ENCODE peak calls at places on chromosomes 7 and 10, in four cellular contexts. L is H1, C is H9, Y is IMR-90. M is an unnamed sample.

GRCh38 chr7:93146465-93147127 is 1.6 kb downstream of the SAMD9L start:
- DNase-seq in L (no peak), C (no peak), Y (no peak), M (no peak)

GRCh38 chr7:47940482-47941001 is 7.7 kb downstream of the PKD1L1 start:
- DNase-seq in L (no peak), C (no peak), Y (peak; percentile 77), M (peak; percentile 84)

GRCh38 chr10:50417906-50418697 is 166.8 kb upstream of the ASAH2 start:
- DNase-seq in L (peak; percentile 29), C (peak; percentile 71), Y (peak; percentile 80), M (peak; percentile 73)

GRCh38 chr10:112680586-112680985 is 233.6 kb downstream of the VTI1A start:
- DNase-seq in L (no peak), C (no peak), Y (no peak), M (no peak)

GRCh38 chr7:150514748-150515222 is at the start of gene GIMAP7:
- DNase-seq in L (no peak), C (no peak), Y (no peak), M (no peak)

GRCh38 chr10:123640016-123640535 is 26.1 kb upstream of the GPR26 start:
- DNase-seq in L (no peak), C (peak; percentile 74), Y (no peak), M (no peak)

GRCh38 chr10:33150904-33151303 is 183.6 kb downstream of the NRP1 start:
- DNase-seq in L (no peak), C (no peak), Y (no peak), M (no peak)

GRCh38 chr10:83536426-83536825 is 602.9 kb upstream of the GHITM start:
- DNase-seq in L (no peak), C (no peak), Y (no peak), M (peak; percentile 80)

GRCh38 chr10:593901-594457 is 95.5 kb downstream of the DIP2C start:
- DNase-seq in L (no peak), C (no peak), Y (peak; percentile 91), M (no peak)

GRCh38 chr7:1512781-1513656 is 8.8 kb upstream of the INTS1 start:
- DNase-seq in L (no peak), C (no peak), Y (peak; percentile 41), M (peak; percentile 79)

GRCh38 chr10:125011171-125011925 is 69.4 kb downstream of the ZRANB1 start:
- DNase-seq in L (no peak), C (no peak), Y (no peak), M (no peak)

GRCh38 chr7:31882187-31882586 is 188.0 kb downstream of the PDE1C start:
- DNase-seq in L (peak; percentile 3), C (peak; percentile 37), Y (no peak), M (no peak)

GRCh38 chr7:23012797-23013714 is 874 bp downstream of the HYCC1 start:
- DNase-seq in L (no peak), C (peak; percentile 44), Y (no peak), M (peak; percentile 43)

GRCh38 chr10:132419631-132420468 is 22.9 kb downstream of the PWWP2B start:
- DNase-seq in L (no peak), C (peak; percentile 68), Y (no peak), M (no peak)

DNA sequence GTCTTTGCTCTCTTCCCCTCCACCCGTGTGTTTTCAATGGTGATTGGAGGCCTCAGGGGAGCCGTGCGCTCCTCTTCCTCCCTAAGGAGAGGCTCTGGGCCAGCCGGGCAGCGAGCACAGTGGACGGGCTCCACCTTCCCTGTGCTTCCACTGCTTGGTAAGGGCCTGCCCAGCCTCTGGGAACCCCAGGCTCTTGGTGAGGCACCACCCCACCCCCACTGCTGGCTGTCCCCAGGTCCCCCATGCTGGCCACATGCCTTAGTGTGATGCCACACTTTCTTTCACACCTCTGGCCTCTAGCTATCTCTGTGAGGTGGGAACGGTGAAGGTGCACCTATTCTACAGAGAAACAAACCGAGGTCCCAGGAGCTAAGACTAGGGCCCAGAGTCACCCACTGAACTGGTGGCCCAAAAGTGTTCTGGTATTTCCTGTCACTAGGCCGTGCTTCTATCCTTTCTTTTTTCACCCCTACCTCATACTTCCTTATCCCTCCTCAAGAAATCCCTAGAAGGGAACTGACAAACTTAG is 53.3 kb downstream of the UNC5B start:
- DNase-seq in L (no peak), C (no peak), Y (no peak), M (no peak)
- H3K9ac ChIP-seq in L (no peak overlapping the region), C (no peak overlapping the region), Y (peak overlapping the region; percentile 42), M (peak overlapping the region; percentile 83)

DNA sequence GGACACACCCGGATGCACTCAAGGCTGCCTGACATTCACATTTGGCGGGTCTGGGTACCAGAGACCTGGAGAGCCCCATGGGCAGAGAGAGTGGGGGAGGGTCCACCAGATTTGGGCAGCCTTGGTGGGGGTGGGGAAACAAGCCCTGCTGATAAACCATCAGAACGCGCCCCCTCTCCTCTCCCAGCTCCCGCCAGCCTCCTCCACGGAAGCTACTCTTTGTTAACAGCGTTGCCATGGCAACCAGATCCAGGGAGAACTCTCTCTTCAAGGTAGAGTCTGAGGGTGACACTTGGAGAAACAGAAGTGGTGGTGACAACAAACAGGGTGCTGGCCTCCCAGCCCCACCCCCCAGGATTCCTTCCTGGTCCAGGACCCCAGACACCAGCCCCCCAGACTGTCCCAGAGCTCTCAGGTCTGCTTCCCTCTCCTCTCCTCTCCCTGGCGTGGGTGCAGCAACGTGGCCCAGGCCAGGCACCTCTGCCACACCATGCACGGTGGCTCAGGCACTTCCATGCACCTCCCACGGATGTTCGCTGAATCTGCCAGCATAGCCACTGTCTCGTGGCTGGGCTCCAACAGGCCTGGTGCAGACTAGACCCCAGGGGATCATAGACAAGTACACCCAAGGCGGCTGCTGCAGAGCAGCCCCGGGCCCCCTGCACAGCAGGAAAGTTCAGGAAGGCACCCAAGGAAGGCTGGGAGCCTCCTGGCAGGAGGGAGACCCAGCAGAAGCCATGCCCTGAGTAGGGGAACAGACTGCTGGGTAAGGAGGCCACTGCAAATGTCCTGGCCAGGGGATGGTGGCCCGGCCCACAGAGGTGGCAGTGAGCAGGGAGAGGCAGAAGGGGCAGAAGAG is 4.6 kb downstream of the RASGEF1A start:
- DNase-seq in L (no peak), C (peak; percentile 35), Y (no peak), M (no peak)
- H2BK5ac ChIP-seq in L (no peak overlapping the region), C (no peak overlapping the region), Y (no peak overlapping the region), M (no peak overlapping the region)

GRCh38 chr10:10796061-10796773 is 221.5 kb upstream of the CELF2 start:
- DNase-seq in L (no peak), C (no peak), Y (peak; percentile 38), M (peak; percentile 44)

GRCh38 chr10:10798543-10799192 is 219.0 kb upstream of the CELF2 start:
- DNase-seq in L (no peak), C (peak; percentile 48), Y (no peak), M (no peak)

GRCh38 chr10:10796774-10797415 is 220.8 kb upstream of the CELF2 start:
- DNase-seq in L (no peak), C (no peak), Y (peak; percentile 44), M (peak; percentile 53)

GRCh38 chr10:10798021-10798420 is 219.7 kb upstream of the CELF2 start:
- DNase-seq in L (no peak), C (no peak), Y (no peak), M (no peak)

GRCh38 chr10:10797467-10797866 is 220.2 kb upstream of the CELF2 start:
- DNase-seq in L (no peak), C (no peak), Y (no peak), M (no peak)
- H2AFZ ChIP-seq in L (no peak overlapping the region), C (no peak overlapping the region), Y (no peak overlapping the region), M (no peak overlapping the region)

DNA sequence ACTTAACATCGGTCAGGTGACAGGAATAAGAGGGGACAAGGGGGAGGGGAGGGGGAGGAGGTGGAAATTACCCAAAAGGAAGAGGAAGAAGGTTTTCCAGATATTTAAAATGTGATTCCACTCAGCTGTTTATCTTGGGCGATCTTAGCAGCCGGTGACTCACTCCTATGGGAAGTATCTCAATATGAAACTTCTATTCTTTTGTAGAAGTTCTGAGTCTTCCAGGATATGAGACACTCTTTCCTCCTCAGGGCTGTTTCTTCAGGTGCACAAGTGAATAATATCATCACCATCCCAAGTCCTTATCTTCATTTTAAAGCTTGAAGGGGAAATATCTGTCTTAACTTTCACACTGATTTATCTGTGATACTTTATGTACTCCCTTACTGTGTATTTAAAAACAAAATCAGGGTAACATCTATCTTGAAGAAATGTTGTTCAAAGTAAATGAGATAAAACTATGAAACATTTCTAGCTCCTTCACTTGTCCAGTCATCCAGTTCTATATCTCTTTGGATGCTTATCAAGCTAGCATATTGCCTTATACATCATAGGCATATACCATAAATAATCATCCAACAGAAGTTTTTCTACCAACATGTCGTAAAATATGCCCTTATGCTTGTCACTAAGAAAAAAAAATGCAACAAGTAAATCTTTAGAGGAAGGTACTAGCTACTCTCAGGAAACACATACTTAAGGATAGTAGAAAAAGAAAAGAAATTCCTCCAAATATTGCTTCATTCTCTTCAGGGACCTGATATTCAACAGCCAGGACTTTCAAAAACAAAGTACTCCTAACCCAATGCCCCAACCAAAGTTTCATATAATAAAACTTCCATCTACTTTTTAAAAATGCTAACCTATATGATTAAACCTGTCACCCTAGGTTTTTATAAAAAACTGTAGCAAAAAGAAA is 13.7 kb downstream of the DOCK4 start:
- DNase-seq in L (no peak), C (no peak), Y (peak; percentile 88), M (peak; percentile 71)
- H3K9ac ChIP-seq in L (no peak overlapping the region), C (no peak overlapping the region), Y (no peak overlapping the region), M (no peak overlapping the region)

GRCh38 chr7:100627238-100627549 is 14.2 kb downstream of the TFR2 start:
- DNase-seq in L (no peak), C (no peak), Y (no peak), M (no peak)
- H2BK5ac ChIP-seq in L (no peak overlapping the region), C (no peak overlapping the region), Y (no peak overlapping the region), M (no peak overlapping the region)

GRCh38 chr10:58998924-58999713 is 177.3 kb upstream of the PHYHIPL start:
- DNase-seq in L (no peak), C (no peak), Y (no peak), M (no peak)
- H2AFZ ChIP-seq in L (no peak overlapping the region), C (no peak overlapping the region), Y (no peak overlapping the region), M (no peak overlapping the region)

DNA sequence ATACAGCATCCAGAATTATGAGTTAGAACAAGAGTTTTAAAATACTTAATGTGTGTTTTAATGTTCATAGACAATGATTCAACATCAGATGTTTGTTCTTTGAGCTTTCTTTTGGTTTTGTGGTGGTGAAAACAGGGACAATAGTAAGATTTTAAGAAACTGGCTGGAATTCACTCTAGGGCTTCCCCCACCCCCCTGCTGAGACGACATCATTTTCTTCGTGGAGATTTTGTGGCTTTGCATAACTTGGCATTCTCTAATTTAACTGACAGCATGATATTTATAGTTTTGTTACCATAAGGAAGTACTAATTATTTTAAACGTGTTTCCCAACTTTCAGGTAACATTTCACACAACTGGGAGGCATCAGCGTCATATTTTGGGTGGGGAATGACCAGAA is 184.1 kb downstream of the BICC1 start:
- DNase-seq in L (no peak), C (no peak), Y (peak; percentile 20), M (no peak)
- H3K9ac ChIP-seq in L (no peak overlapping the region), C (no peak overlapping the region), Y (no peak overlapping the region), M (no peak overlapping the region)